ENCODE peak calls at places on chromosomes 6 and 20, in ten cellular contexts. U is right lobe of liver; J is IMR-90; Y is CD8-positive, alpha-beta T cell; S is cardiac muscle cell; C is heart left ventricle; B is upper lobe of right lung; G is BJ; N is uterus; I is brain microvascular endothelial cell. Z is an unnamed sample. For H3K36me3, the result is how much of the 10 kb centered on the place peaks cover.

GRCh38 chr6:3211681-3212080 is 15.8 kb downstream of the TUBB2B start:
- DNase-seq in S (peak), B (no peak), U (no peak), G (no peak), I (no peak), C (no peak), N (no peak), Y (no peak), J (no peak), Z (no peak)

GRCh38 chr20:35359335-35359997 is 52.3 kb downstream of the UQCC1 start:
- DNase-seq in J (no peak), S (no peak), Y (no peak), C (no peak), I (no peak), G (no peak), B (no peak), N (no peak), U (no peak), Z (no peak)

GRCh38 chr6:129314575-129314974 is 395.4 kb downstream of the ARHGAP18 start:
- DNase-seq in U (no peak), B (no peak), Y (no peak), N (no peak), J (no peak), I (no peak), G (no peak), S (no peak), C (peak), Z (no peak)

GRCh38 chr6:44820366-44821158 is 433.1 kb downstream of the CDC5L start:
- DNase-seq in C (no peak), I (no peak), Y (no peak), S (no peak), U (no peak), G (no peak), J (peak), B (no peak), N (no peak), Z (no peak)

GRCh38 chr6:83985308-83985713 is 48.3 kb upstream of the MRAP2 start:
- DNase-seq in C (no peak), I (no peak), N (no peak), B (no peak), G (no peak), U (no peak), Y (no peak), S (no peak), J (no peak), Z (no peak)

GRCh38 chr20:61042501-61043385 is 209.3 kb upstream of the CDH4 start:
- DNase-seq in I (no peak), G (no peak), N (no peak), S (no peak), Y (no peak), J (peak), U (no peak), B (no peak), C (no peak), Z (peak)

GRCh38 chr6:107102414-107102805 is 12.9 kb downstream of the BEND3 start:
- DNase-seq in S (no peak), J (no peak), B (no peak), G (no peak), I (no peak), Y (no peak), N (no peak), C (no peak), U (no peak), Z (no peak)

GRCh38 chr20:56762401-56762800 is 133.3 kb downstream of the TFAP2C start:
- DNase-seq in Y (no peak), J (no peak), I (no peak), B (no peak), C (no peak), N (no peak), U (no peak), G (no peak), S (no peak), Z (no peak)

GRCh38 chr6:22886881-22887581 is 317.7 kb downstream of the HDGFL1 start:
- DNase-seq in S (peak), N (no peak), Y (no peak), C (no peak), I (peak), U (no peak), J (peak), G (no peak), B (no peak), Z (no peak)

GRCh38 chr20:61527626-61528025 is 275.6 kb downstream of the CDH4 start:
- DNase-seq in Y (no peak), J (no peak), I (no peak), S (no peak), C (no peak), U (no peak), N (no peak), B (no peak), G (no peak), Z (no peak)

GRCh38 chr6:163577404-163577803 is 162.9 kb downstream of the QKI start:
- DNase-seq in U (no peak), N (no peak), G (no peak), Y (no peak), I (no peak), C (no peak), J (no peak), B (no peak), S (no peak), Z (no peak)

GRCh38 chr20:4855097-4855496 is 133.4 kb downstream of the PRND start:
- DNase-seq in U (no peak), N (no peak), I (no peak), C (no peak), G (no peak), S (no peak), B (no peak), J (no peak), Y (no peak), Z (no peak)

GRCh38 chr6:143949962-143950361 is 58.1 kb downstream of the PLAGL1 start:
- DNase-seq in S (no peak), J (no peak), I (no peak), G (no peak), B (no peak), N (no peak), C (no peak), Y (no peak), U (no peak), Z (no peak)

GRCh38 chr20:18197382-18198070 is 59.9 kb downstream of the KAT14 start:
- DNase-seq in S (no peak), B (no peak), J (no peak), I (no peak), G (no peak), N (no peak), Y (no peak), C (no peak), U (no peak), Z (no peak)
- H3K4me3 ChIP-seq in S (no peak), B (no peak), J (no peak), I (no peak), G (no peak), N (no peak), Y (no peak), C (no peak), U (no peak), Z (no peak)

GRCh38 chr6:152993431-152993830 is 9.1 kb downstream of the MTRF1L start:
- DNase-seq in J (no peak), I (no peak), S (no peak), C (no peak), G (no peak), N (no peak), U (no peak), Y (no peak), B (no peak), Z (no peak)
- TF ChIP-seq CTCF in J (peak), I (peak), S (no peak), C (no peak), G (no peak), N (no peak), U (no peak), Y (no peak), B (no peak), Z (peak)

GRCh38 chr6:56644366-56644765 is 1.7 kb upstream of the DST start:
- DNase-seq in C (no peak), B (no peak), U (no peak), Y (no peak), G (no peak), S (peak), I (no peak), N (no peak), J (no peak), Z (no peak)
- H3K36me3 ChIP-seq in C (under half), B (under half), U (under half), Y (under half), G (under half), S (under half), I (under half), N (under half), J (under half), Z (under half)

DNA sequence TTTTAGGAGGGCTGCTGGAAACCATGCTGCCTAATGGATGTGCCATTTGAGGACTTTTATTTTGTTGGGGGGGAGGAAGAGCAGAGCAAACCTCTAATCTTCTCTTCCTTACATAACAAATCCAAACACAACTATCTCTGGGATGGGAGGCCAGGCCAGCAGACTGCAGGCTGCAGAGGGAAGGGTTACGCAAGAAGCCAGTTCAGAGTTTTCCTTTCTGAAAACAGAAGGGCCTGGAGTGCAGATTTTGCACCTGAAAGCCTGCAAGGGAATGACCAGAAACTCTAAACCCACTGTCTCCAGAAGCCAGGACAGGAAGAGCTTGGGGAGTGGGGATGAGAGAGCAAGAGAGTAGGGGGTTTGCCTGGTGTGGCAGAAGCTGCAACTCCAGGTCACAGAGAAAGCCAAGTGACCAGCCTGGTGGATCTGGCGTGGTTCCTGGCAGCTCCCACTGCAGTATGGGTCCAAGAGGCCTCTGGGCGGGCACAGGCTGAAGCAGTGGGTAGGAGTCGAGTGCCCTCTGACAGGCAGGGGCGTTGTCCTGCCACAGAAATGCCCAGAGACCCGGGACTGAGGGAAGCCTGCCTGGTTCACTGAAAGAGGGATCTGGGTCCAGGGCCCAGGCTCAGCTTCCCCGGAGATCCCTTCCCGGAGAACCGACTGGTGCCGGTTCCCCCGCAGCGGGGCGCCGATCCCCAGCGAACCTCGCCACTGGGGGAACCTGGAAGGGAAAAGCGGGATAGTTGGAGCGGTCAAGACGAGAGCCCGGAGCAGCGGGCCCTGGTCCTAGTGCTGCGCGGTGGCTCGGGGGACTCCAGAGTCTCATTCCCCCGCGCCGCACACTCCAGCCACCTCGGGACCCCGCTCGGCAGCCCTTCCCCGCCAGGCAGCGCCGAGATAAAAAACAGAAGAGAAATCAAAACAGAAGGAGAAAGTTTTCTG is 6.7 kb downstream of the MAFB start:
- DNase-seq in U (peak), J (no peak), I (no peak), C (no peak), G (no peak), N (no peak), Y (no peak), S (peak), B (peak), Z (no peak)
- H3K4me3 ChIP-seq in U (peak), J (no peak), I (peak), C (peak), G (no peak), N (no peak), Y (no peak), S (peak), B (peak), Z (no peak)

GRCh38 chr6:159170333-159170672 is 1.1 kb downstream of the FNDC1 start:
- DNase-seq in S (no peak), J (no peak), N (no peak), U (no peak), Y (no peak), G (no peak), C (no peak), B (no peak), I (no peak), Z (no peak)

GRCh38 chr6:159169557-159170332 is 545 bp downstream of the FNDC1 start:
- DNase-seq in U (no peak), B (no peak), S (peak), N (peak), I (peak), Y (no peak), G (no peak), J (peak), C (peak), Z (no peak)

GRCh38 chr6:159170999-159171712 is 2.0 kb downstream of the FNDC1 start:
- DNase-seq in B (no peak), J (peak), I (peak), U (no peak), N (peak), Y (no peak), S (peak), C (no peak), G (no peak), Z (no peak)

GRCh38 chr6:159169193-159169555 is at the start of gene FNDC1:
- DNase-seq in G (no peak), S (no peak), J (no peak), U (no peak), Y (peak), B (peak), C (no peak), N (peak), I (no peak), Z (no peak)

GRCh38 chr6:159168536-159169192 is 536 bp upstream of the FNDC1 start:
- DNase-seq in S (peak), B (no peak), G (no peak), Y (no peak), I (peak), U (peak), C (peak), J (peak), N (peak), Z (no peak)
- TF ChIP-seq CTCF in S (peak), B (no peak), G (peak), Y (no peak), I (peak), U (peak), C (no peak), J (peak), N (peak), Z (peak)

GRCh38 chr6:4723383-4723782 is 52.8 kb upstream of the CDYL start:
- DNase-seq in B (no peak), I (no peak), Y (no peak), J (no peak), G (no peak), S (no peak), U (no peak), N (no peak), C (no peak), Z (no peak)
- H3K36me3 ChIP-seq in B (under half), I (under half), Y (under half), J (under half), G (under half), S (under half), U (under half), N (under half), C (under half), Z (under half)

GRCh38 chr6:41426888-41427641 is 91.7 kb downstream of the NCR2 start:
- DNase-seq in I (no peak), C (no peak), B (no peak), J (no peak), U (no peak), G (no peak), S (no peak), N (no peak), Y (peak), Z (no peak)

GRCh38 chr6:41427642-41428401 is 92.4 kb downstream of the NCR2 start:
- DNase-seq in G (no peak), Y (no peak), N (peak), I (no peak), J (no peak), U (peak), C (peak), S (peak), B (peak), Z (no peak)

GRCh38 chr6:41425511-41425910 is 90.1 kb downstream of the NCR2 start:
- DNase-seq in U (no peak), S (no peak), C (no peak), J (no peak), G (no peak), Y (no peak), B (no peak), N (no peak), I (no peak), Z (no peak)

GRCh38 chr6:41424370-41425058 is 89.1 kb downstream of the NCR2 start:
- DNase-seq in C (peak), I (peak), U (peak), N (peak), Y (peak), J (peak), S (peak), G (peak), B (no peak), Z (peak)

GRCh38 chr6:41426438-41426851 is 91.0 kb downstream of the NCR2 start:
- DNase-seq in U (no peak), N (no peak), S (peak), I (no peak), Y (no peak), B (no peak), G (no peak), J (no peak), C (no peak), Z (no peak)
- H3K4me3 ChIP-seq in U (no peak), N (no peak), S (no peak), I (peak), Y (no peak), B (no peak), G (no peak), J (no peak), C (no peak), Z (no peak)